ENCODE peak calls at places on chromosomes 11 and 22, in four cellular contexts. S is NCI-H1694 treated with DMSO at 0.1 percent for 48 hours; F is activated naive CD4-positive, alpha-beta T cell treated with Interleukin-2 at 50 U/mL for 16 hours; A is activated T-cell treated with anti-CD3 and anti-CD28 coated beads for 48 hours. Z is an unnamed sample.

GRCh38 chr11:122900803-122901202 is 18.2 kb downstream of the JHY start:
- DNase-seq in S (peak; percentile 5), F (no peak), A (no peak), Z (no peak)

GRCh38 chr11:125128450-125128849 is 17.0 kb upstream of the TMEM218 start:
- DNase-seq in S (no peak), F (no peak), A (no peak), Z (no peak)

GRCh38 chr11:59815754-59816153 is 5.2 kb upstream of the MRPL16 start:
- DNase-seq in S (no peak), F (no peak), A (no peak), Z (no peak)

GRCh38 chr22:27575348-27575747 is 226.2 kb downstream of the MN1 start:
- DNase-seq in S (no peak), F (no peak), A (no peak), Z (no peak)

GRCh38 chr11:44905131-44905866 is 45.4 kb downstream of the TP53I11 start:
- DNase-seq in S (no peak), F (no peak), A (no peak), Z (no peak)

GRCh38 chr11:2592559-2593392 is 107.0 kb downstream of the KCNQ1OT1 start:
- DNase-seq in S (no peak), F (no peak), A (no peak), Z (peak; percentile 8)

GRCh38 chr11:2699185-2699530 is 636 bp downstream of the KCNQ1OT1 start:
- DNase-seq in S (no peak), F (peak; percentile 5), A (no peak), Z (no peak)

GRCh38 chr11:20611892-20612291 is 12.5 kb downstream of the SLC6A5 start:
- DNase-seq in S (no peak), F (no peak), A (no peak), Z (no peak)

GRCh38 chr11:68748061-68748460 is 3.3 kb downstream of the TESMIN start:
- DNase-seq in S (no peak), F (no peak), A (no peak), Z (no peak)

GRCh38 chr11:93525601-93526000 is 17.6 kb downstream of the SMCO4 start:
- DNase-seq in S (no peak), F (no peak), A (no peak), Z (no peak)

GRCh38 chr11:43547900-43548381 is 132.6 kb upstream of the HSD17B12 start:
- DNase-seq in S (no peak), F (no peak), A (no peak), Z (no peak)

GRCh38 chr11:70490208-70490607 is 91.9 kb downstream of the CTTN start:
- DNase-seq in S (no peak), F (no peak), A (no peak), Z (no peak)

GRCh38 chr11:34309970-34310369 is 47.8 kb downstream of the ABTB2 start:
- DNase-seq in S (no peak), F (no peak), A (no peak), Z (no peak)

GRCh38 chr11:31656051-31656450 is 146.5 kb downstream of the ELP4 start:
- DNase-seq in S (no peak), F (no peak), A (no peak), Z (no peak)

GRCh38 chr22:42949159-42949558 is 65.8 kb downstream of the PACSIN2 start:
- DNase-seq in S (no peak), F (no peak), A (no peak), Z (no peak)

GRCh38 chr11:124482362-124483147 is 37.1 kb upstream of the OR8B8 start:
- DNase-seq in S (no peak), F (no peak), A (no peak), Z (no peak)

GRCh38 chr22:49349841-49350381 is 477.8 kb downstream of the BRD1 start:
- DNase-seq in S (no peak), F (no peak), A (no peak), Z (no peak)

GRCh38 chr11:33413296-33413695 is 156.1 kb downstream of the HIPK3 start:
- DNase-seq in S (no peak), F (no peak), A (no peak), Z (no peak)

GRCh38 chr11:79076526-79077115 is 364.2 kb downstream of the TENM4 start:
- DNase-seq in S (no peak), F (no peak), A (no peak), Z (no peak)